ENCODE peak calls at places on chromosomes 4 and X, in five cellular contexts. One of them, this sample, is unnamed.

GRCh38 chrX:106696502-106696901 is 30.0 kb upstream of the RNF128 start:
- DNase-seq in pancreas: no peak
- DNase-seq in CD8-positive, alpha-beta T cell: no peak
- DNase-seq in stomach: no peak
- DNase-seq in H7: peak
- DNase-seq in this sample: no peak

GRCh38 chr4:79182209-79182608 is 143.7 kb downstream of the NAA11 start:
- DNase-seq in pancreas: no peak
- DNase-seq in CD8-positive, alpha-beta T cell: no peak
- DNase-seq in stomach: no peak
- DNase-seq in H7: no peak
- DNase-seq in this sample: no peak

GRCh38 chrX:69066021-69066757 is 99.1 kb downstream of the PJA1 start:
- DNase-seq in pancreas: peak
- DNase-seq in CD8-positive, alpha-beta T cell: no peak
- DNase-seq in stomach: peak
- DNase-seq in H7: no peak
- DNase-seq in this sample: no peak

GRCh38 chrX:109797311-109797975 is 64.4 kb upstream of the ACSL4 start:
- DNase-seq in pancreas: no peak
- DNase-seq in CD8-positive, alpha-beta T cell: no peak
- DNase-seq in stomach: no peak
- DNase-seq in H7: no peak
- DNase-seq in this sample: no peak

GRCh38 chrX:45322820-45323219 is 122.1 kb upstream of the DIPK2B start:
- DNase-seq in pancreas: no peak
- DNase-seq in CD8-positive, alpha-beta T cell: no peak
- DNase-seq in stomach: no peak
- DNase-seq in H7: no peak
- DNase-seq in this sample: no peak

GRCh38 chr4:111506706-111507105 is 638.5 kb upstream of the FAM241A start:
- DNase-seq in pancreas: no peak
- DNase-seq in CD8-positive, alpha-beta T cell: no peak
- DNase-seq in stomach: no peak
- DNase-seq in H7: no peak
- DNase-seq in this sample: no peak

GRCh38 chrX:47226071-47226470 is 6.7 kb upstream of the USP11 start:
- DNase-seq in pancreas: peak
- DNase-seq in CD8-positive, alpha-beta T cell: no peak
- DNase-seq in stomach: no peak
- DNase-seq in H7: no peak
- DNase-seq in this sample: no peak

GRCh38 chr4:108651068-108651794 is 832 bp downstream of the OSTC start:
- DNase-seq in pancreas: no peak
- DNase-seq in CD8-positive, alpha-beta T cell: no peak
- DNase-seq in stomach: no peak
- DNase-seq in H7: no peak
- DNase-seq in this sample: no peak

GRCh38 chr4:25865586-25865985 is 2.8 kb upstream of the SEL1L3 start:
- DNase-seq in pancreas: no peak
- DNase-seq in CD8-positive, alpha-beta T cell: no peak
- DNase-seq in stomach: peak
- DNase-seq in H7: peak
- DNase-seq in this sample: no peak

GRCh38 chr4:179196511-179196910 is 1754.3 kb upstream of the AGA start:
- DNase-seq in pancreas: no peak
- DNase-seq in CD8-positive, alpha-beta T cell: no peak
- DNase-seq in stomach: no peak
- DNase-seq in H7: peak
- DNase-seq in this sample: no peak

GRCh38 chr4:101418055-101418454 is 70.7 kb upstream of the PPP3CA start:
- DNase-seq in pancreas: no peak
- DNase-seq in CD8-positive, alpha-beta T cell: peak
- DNase-seq in stomach: no peak
- DNase-seq in H7: no peak
- DNase-seq in this sample: no peak

GRCh38 chr4:102614801-102615200 is 113.6 kb downstream of the NFKB1 start:
- DNase-seq in pancreas: no peak
- DNase-seq in CD8-positive, alpha-beta T cell: peak
- DNase-seq in stomach: no peak
- DNase-seq in H7: no peak
- DNase-seq in this sample: no peak

GRCh38 chr4:6221851-6222760 is 21.8 kb upstream of the JAKMIP1 start:
- DNase-seq in pancreas: peak
- DNase-seq in CD8-positive, alpha-beta T cell: peak
- DNase-seq in stomach: peak
- DNase-seq in H7: peak
- DNase-seq in this sample: no peak

GRCh38 chr4:186137193-186137792 is 32.8 kb downstream of the FAM149A start:
- DNase-seq in pancreas: no peak
- DNase-seq in CD8-positive, alpha-beta T cell: no peak
- DNase-seq in stomach: no peak
- DNase-seq in H7: no peak
- DNase-seq in this sample: no peak

GRCh38 chr4:180380733-180381132 is 1862.5 kb upstream of the TENM3 start:
- DNase-seq in pancreas: no peak
- DNase-seq in CD8-positive, alpha-beta T cell: no peak
- DNase-seq in stomach: no peak
- DNase-seq in H7: no peak
- DNase-seq in this sample: no peak

GRCh38 chrX:150587585-150588503 is 19.4 kb downstream of the MTM1 start:
- DNase-seq in pancreas: no peak
- DNase-seq in CD8-positive, alpha-beta T cell: peak
- DNase-seq in stomach: no peak
- DNase-seq in H7: no peak
- DNase-seq in this sample: peak

GRCh38 chr4:187692626-187693025 is 302.9 kb upstream of the ZFP42 start:
- DNase-seq in pancreas: no peak
- DNase-seq in CD8-positive, alpha-beta T cell: no peak
- DNase-seq in stomach: no peak
- DNase-seq in H7: no peak
- DNase-seq in this sample: no peak

GRCh38 chr4:117164338-117164737 is 79.0 kb upstream of the TRAM1L1 start:
- DNase-seq in pancreas: no peak
- DNase-seq in CD8-positive, alpha-beta T cell: no peak
- DNase-seq in stomach: no peak
- DNase-seq in H7: no peak
- DNase-seq in this sample: no peak

GRCh38 chr4:28148221-28148620 is 1287.6 kb downstream of the STIM2 start:
- DNase-seq in pancreas: no peak
- DNase-seq in CD8-positive, alpha-beta T cell: no peak
- DNase-seq in stomach: no peak
- DNase-seq in H7: no peak
- DNase-seq in this sample: no peak

GRCh38 chrX:129808829-129809745 is 29.3 kb downstream of the SASH3 start:
- DNase-seq in pancreas: no peak
- DNase-seq in CD8-positive, alpha-beta T cell: no peak
- DNase-seq in stomach: no peak
- DNase-seq in H7: no peak
- DNase-seq in this sample: no peak

GRCh38 chrX:66731398-66731797 is 92.5 kb upstream of the EDA2R start:
- DNase-seq in pancreas: no peak
- DNase-seq in CD8-positive, alpha-beta T cell: no peak
- DNase-seq in stomach: no peak
- DNase-seq in H7: peak
- DNase-seq in this sample: no peak

GRCh38 chr4:152106781-152107321 is 346.0 kb upstream of the GATB start:
- DNase-seq in pancreas: no peak
- DNase-seq in CD8-positive, alpha-beta T cell: no peak
- DNase-seq in stomach: no peak
- DNase-seq in H7: no peak
- DNase-seq in this sample: no peak

GRCh38 chr4:184100297-184100885 is 117.3 kb downstream of the ENPP6 start:
- DNase-seq in pancreas: peak
- DNase-seq in CD8-positive, alpha-beta T cell: peak
- DNase-seq in stomach: peak
- DNase-seq in H7: peak
- DNase-seq in this sample: peak

GRCh38 chr4:84481077-84481878 is 17.8 kb downstream of the NKX6-1 start:
- DNase-seq in pancreas: no peak
- DNase-seq in CD8-positive, alpha-beta T cell: no peak
- DNase-seq in stomach: no peak
- DNase-seq in H7: peak
- DNase-seq in this sample: no peak
- H3K4me3 ChIP-seq in pancreas: no peak
- H3K4me3 ChIP-seq in CD8-positive, alpha-beta T cell: no peak
- H3K4me3 ChIP-seq in stomach: no peak
- H3K4me3 ChIP-seq in H7: peak
- H3K4me3 ChIP-seq in this sample: peak

DNA sequence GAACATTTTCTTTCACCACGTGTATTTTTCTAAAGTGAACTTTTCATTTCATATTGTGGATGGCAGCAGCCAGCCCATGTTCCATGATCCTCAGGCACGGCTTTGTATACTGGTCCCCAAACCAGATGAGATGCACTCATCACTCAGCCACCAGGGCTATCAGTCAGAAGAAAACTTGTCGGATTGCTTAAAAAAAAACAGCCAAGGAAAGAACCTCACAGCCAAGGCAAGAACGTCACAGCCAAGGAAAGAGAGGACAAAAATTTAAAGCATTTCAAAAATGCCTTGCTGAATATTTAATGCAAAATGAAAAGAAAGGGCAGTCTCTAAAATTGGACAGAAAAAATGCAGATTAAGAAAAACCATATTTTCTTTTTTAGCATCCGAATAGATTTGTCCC is 333.3 kb downstream of the PDGFC start:
- DNase-seq in pancreas: no peak
- DNase-seq in CD8-positive, alpha-beta T cell: no peak
- DNase-seq in stomach: no peak
- DNase-seq in H7: no peak
- DNase-seq in this sample: no peak
- H3K4me3 ChIP-seq in pancreas: no peak
- H3K4me3 ChIP-seq in CD8-positive, alpha-beta T cell: no peak
- H3K4me3 ChIP-seq in stomach: no peak
- H3K4me3 ChIP-seq in H7: no peak
- H3K4me3 ChIP-seq in this sample: no peak

GRCh38 chr4:39030726-39031125 is 1.5 kb downstream of the TMEM156 start:
- DNase-seq in pancreas: no peak
- DNase-seq in CD8-positive, alpha-beta T cell: no peak
- DNase-seq in stomach: no peak
- DNase-seq in H7: no peak
- DNase-seq in this sample: no peak
- H3K4me3 ChIP-seq in pancreas: no peak
- H3K4me3 ChIP-seq in CD8-positive, alpha-beta T cell: peak
- H3K4me3 ChIP-seq in stomach: no peak
- H3K4me3 ChIP-seq in H7: no peak
- H3K4me3 ChIP-seq in this sample: no peak

DNA sequence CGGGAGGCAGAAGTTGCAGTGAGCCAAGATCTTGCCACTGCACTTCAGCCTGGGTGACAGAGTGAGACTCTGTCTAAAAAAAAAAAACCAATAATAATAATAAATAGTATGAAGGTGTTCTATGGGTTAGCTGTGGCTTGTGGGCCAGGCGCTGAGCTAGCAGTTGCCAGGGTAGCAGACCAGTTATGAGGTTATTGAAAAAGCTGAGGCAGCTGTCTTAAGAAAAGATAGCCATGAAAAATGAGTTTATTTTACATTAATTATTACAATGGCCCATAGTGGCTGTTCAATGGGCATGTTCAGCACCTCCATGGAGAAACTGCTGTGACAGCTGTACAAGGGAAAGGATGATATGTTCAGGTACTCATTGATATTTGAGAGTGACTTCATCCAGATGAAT is 13.3 kb upstream of the HSD17B10 start:
- DNase-seq in pancreas: no peak
- DNase-seq in CD8-positive, alpha-beta T cell: no peak
- DNase-seq in stomach: no peak
- DNase-seq in H7: no peak
- DNase-seq in this sample: no peak
- H3K4me3 ChIP-seq in pancreas: no peak
- H3K4me3 ChIP-seq in CD8-positive, alpha-beta T cell: no peak
- H3K4me3 ChIP-seq in stomach: no peak
- H3K4me3 ChIP-seq in H7: no peak
- H3K4me3 ChIP-seq in this sample: no peak